ENCODE peak calls at places on chromosomes 16 and 17, in four cellular contexts. C is colonic mucosa, R is spleen, T is brain microvascular endothelial cell. D is an unnamed sample.

GRCh38 chr17:7060165-7060890 is 16.4 kb upstream of the SLC16A11 start:
- DNase-seq in C (no peak), R (no peak), T (peak), D (no peak)

GRCh38 chr16:87241135-87241771 is 75.9 kb downstream of the C16orf95 start:
- DNase-seq in C (peak), R (no peak), T (no peak), D (no peak)

GRCh38 chr17:57396515-57396921 is 140.2 kb downstream of the MSI2 start:
- DNase-seq in C (peak), R (no peak), T (no peak), D (no peak)

GRCh38 chr17:50162466-50163254 is 3.1 kb upstream of the SGCA start:
- DNase-seq in C (no peak), R (no peak), T (no peak), D (no peak)

GRCh38 chr17:50358177-50358576 is 12.3 kb downstream of the XYLT2 start:
- DNase-seq in C (no peak), R (no peak), T (no peak), D (no peak)

GRCh38 chr16:57788252-57788841 is 13.9 kb downstream of the KIFC3 start:
- DNase-seq in C (no peak), R (no peak), T (no peak), D (no peak)

GRCh38 chr17:31702040-31702439 is 157.0 kb downstream of the COPRS start:
- DNase-seq in C (no peak), R (no peak), T (no peak), D (no peak)

GRCh38 chr17:31266042-31266441 is 31.0 kb downstream of the OMG start:
- DNase-seq in C (no peak), R (no peak), T (no peak), D (no peak)

GRCh38 chr16:3092501-3092991 is 6.5 kb downstream of the ZSCAN10 start:
- DNase-seq in C (no peak), R (peak), T (no peak), D (peak)

GRCh38 chr16:81001330-81001729 is 5.4 kb downstream of the CMC2 start:
- DNase-seq in C (no peak), R (no peak), T (no peak), D (no peak)

GRCh38 chr16:78695371-78695770 is 595.9 kb downstream of the WWOX start:
- DNase-seq in C (no peak), R (no peak), T (no peak), D (peak)

GRCh38 chr16:23823475-23824407 is 12.0 kb upstream of the PRKCB start:
- DNase-seq in C (no peak), R (no peak), T (no peak), D (no peak)

GRCh38 chr16:56414366-56414765 is 11.0 kb downstream of the AMFR start:
- DNase-seq in C (no peak), R (no peak), T (no peak), D (no peak)

GRCh38 chr16:324451-325334 is 27.8 kb downstream of the AXIN1 start:
- DNase-seq in C (peak), R (peak), T (no peak), D (no peak)

GRCh38 chr17:62791235-62792121 is 16.6 kb downstream of the MARCHF10 start:
- DNase-seq in C (no peak), R (no peak), T (peak), D (no peak)

GRCh38 chr16:55048745-55049144 is 118.1 kb downstream of the IRX5 start:
- DNase-seq in C (no peak), R (no peak), T (no peak), D (no peak)

GRCh38 chr16:31196324-31197088 is 6.1 kb downstream of the PYCARD start:
- DNase-seq in C (no peak), R (peak), T (no peak), D (no peak)

GRCh38 chr17:68600881-68601564 is at the start of gene FAM20A:
- DNase-seq in C (no peak), R (peak), T (no peak), D (peak)

GRCh38 chr17:74873874-74874614 is 1.2 kb upstream of the FDXR start:
- DNase-seq in C (no peak), R (no peak), T (no peak), D (peak)

GRCh38 chr16:72952404-72953301 is 95.3 kb downstream of the ZFHX3 start:
- DNase-seq in C (no peak), R (no peak), T (peak), D (no peak)

GRCh38 chr17:683040-683439 is 31.6 kb downstream of the VPS53 start:
- DNase-seq in C (no peak), R (no peak), T (no peak), D (no peak)

GRCh38 chr17:65593870-65594584 is 32.6 kb upstream of the AXIN2 start:
- DNase-seq in C (no peak), R (no peak), T (peak), D (no peak)

GRCh38 chr17:79993390-79994221 is 42.1 kb downstream of the TBC1D16 start:
- DNase-seq in C (peak), R (peak), T (peak), D (peak)

GRCh38 chr16:11056090-11056988 is 112.0 kb downstream of the CLEC16A start:
- DNase-seq in C (no peak), R (no peak), T (no peak), D (no peak)

GRCh38 chr16:89320717-89321501 is 103.4 kb downstream of the ZNF778 start:
- DNase-seq in C (peak), R (peak), T (no peak), D (no peak)

GRCh38 chr16:55444754-55445485 is 34.1 kb upstream of the MMP2 start:
- DNase-seq in C (peak), R (no peak), T (no peak), D (no peak)

GRCh38 chr16:68843482-68844210 is at the start of gene TANGO6:
- DNase-seq in C (peak), R (peak), T (peak), D (peak)

GRCh38 chr17:15351925-15352324 is 10.5 kb upstream of the TEKT3 start:
- DNase-seq in C (peak), R (no peak), T (peak), D (no peak)

GRCh38 chr16:69270395-69270794 is 40.8 kb upstream of the VPS4A start:
- DNase-seq in C (no peak), R (no peak), T (no peak), D (no peak)

GRCh38 chr17:66507103-66507923 is 204.9 kb downstream of the PRKCA start:
- DNase-seq in C (peak), R (no peak), T (peak), D (no peak)

GRCh38 chr17:13415877-13416416 is 185.8 kb downstream of the HS3ST3A1 start:
- DNase-seq in C (peak), R (no peak), T (peak), D (peak)

GRCh38 chr16:65817066-65817465 is 549.4 kb upstream of the CDH5 start:
- DNase-seq in C (no peak), R (no peak), T (no peak), D (no peak)

GRCh38 chr17:61389670-61390478 is 9.8 kb upstream of the TBX2 start:
- DNase-seq in C (no peak), R (peak), T (no peak), D (no peak)

GRCh38 chr16:71443714-71444113 is 1.9 kb upstream of the TLE7 start:
- DNase-seq in C (no peak), R (no peak), T (no peak), D (no peak)

GRCh38 chr17:32755045-32755805 is 121.7 kb downstream of the MYO1D start:
- DNase-seq in C (no peak), R (no peak), T (peak), D (no peak)

DNA sequence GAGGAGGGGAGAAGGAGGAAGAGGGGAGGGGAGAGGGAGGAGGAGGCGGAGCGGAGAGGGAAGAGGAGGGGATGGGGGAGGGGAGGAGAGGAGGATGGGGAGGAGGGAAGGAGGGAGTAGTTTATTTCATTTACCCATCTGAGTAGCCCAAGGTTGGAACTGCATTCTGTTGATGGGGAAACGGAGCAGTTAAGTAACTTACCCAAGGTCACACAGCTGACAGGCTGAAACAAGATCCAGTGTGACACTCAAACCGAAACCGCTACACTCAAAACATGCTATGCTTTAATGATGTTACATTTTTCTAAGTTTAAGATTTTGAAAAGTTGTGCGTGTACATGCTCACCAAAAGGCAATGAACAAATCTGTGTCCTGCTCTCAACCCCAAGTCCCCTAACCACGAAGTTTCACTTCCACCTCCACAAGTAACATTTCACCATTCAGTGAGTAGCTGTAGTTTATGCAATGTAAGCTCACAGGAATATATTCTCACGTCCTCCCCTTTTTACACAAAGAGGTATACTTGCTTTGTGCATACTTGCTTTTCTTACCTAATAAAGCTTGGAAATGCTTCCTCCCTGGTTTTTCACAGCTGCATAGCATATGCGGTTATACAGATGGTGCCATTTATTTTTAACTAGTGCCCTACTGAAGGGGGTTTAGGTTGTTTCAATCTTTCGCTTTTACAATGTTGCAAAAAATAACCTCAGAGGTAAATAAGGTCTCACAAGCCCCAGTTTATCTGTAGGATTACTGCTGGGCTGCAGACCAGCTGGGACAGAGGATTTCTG is 275.3 kb downstream of the PARN start:
- DNase-seq in C (no peak), R (no peak), T (no peak), D (no peak)
- H3K27ac ChIP-seq in C (no peak), R (peak), T (no peak), D (no peak)

GRCh38 chr17:78318407-78318806 is 41.5 kb downstream of the SOCS3 start:
- DNase-seq in C (no peak), R (no peak), T (no peak), D (no peak)

GRCh38 chr17:78316115-78316866 is 43.6 kb downstream of the SOCS3 start:
- DNase-seq in C (no peak), R (no peak), T (no peak), D (no peak)

GRCh38 chr17:78318843-78319242 is 41.0 kb downstream of the SOCS3 start:
- DNase-seq in C (no peak), R (no peak), T (no peak), D (no peak)

GRCh38 chr17:78316867-78317816 is 42.7 kb downstream of the SOCS3 start:
- DNase-seq in C (peak), R (no peak), T (no peak), D (no peak)

DNA sequence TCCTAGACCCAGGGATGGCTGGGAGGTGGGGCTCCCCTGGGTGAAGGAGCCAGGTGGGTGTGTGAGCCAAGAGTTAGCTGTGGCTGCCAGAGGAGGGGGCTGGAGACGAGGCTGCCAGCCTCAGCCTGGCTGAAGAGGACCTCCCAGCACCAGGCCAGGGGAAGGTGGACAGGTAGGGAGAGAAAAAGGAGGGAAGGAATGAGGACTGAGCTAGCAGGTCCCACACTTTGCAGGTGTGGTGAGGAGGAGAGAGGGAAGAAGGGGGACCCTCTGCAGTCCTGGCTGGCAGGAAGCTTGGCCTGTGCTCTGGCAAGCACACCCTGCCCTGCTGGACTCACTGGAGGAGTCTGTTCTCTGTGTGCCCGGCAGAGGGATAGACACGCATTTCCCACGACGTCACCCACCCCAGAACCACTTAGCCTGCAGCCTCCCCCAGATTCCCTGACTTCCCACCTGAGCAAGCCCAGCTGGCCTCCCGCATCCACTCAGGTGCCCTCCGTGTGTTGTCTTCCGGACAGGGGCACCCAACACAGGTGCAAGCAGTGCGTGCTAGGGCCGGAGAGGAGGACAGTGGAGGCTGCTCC is 42.0 kb downstream of the SOCS3 start:
- DNase-seq in C (no peak), R (no peak), T (no peak), D (no peak)
- H3K27ac ChIP-seq in C (peak), R (no peak), T (no peak), D (no peak)

DNA sequence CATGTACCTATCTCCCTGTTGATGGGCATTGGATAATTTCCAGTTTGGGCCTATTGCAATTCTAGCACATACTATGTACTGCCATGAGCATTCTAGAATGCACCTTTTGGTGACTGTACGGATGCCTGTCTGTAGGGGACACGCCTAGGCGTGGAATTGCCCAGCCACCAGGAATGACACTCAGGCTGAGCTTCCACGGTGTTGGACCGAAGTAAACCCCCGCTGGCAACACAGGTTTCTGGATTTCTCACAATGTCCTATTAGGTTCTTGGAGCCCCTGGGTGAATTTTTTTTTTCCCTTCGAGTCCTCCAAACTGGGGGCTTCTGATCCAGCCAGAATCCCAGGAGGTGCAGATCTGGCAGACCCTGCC is 146.6 kb downstream of the IRF8 start:
- DNase-seq in C (no peak), R (peak), T (no peak), D (no peak)
- H3K27ac ChIP-seq in C (no peak), R (no peak), T (no peak), D (no peak)

GRCh38 chr17:18851206-18851605 is 6.7 kb upstream of the PRPSAP2 start:
- DNase-seq in C (no peak), R (no peak), T (no peak), D (no peak)
- H3K27ac ChIP-seq in C (no peak), R (no peak), T (no peak), D (no peak)

DNA sequence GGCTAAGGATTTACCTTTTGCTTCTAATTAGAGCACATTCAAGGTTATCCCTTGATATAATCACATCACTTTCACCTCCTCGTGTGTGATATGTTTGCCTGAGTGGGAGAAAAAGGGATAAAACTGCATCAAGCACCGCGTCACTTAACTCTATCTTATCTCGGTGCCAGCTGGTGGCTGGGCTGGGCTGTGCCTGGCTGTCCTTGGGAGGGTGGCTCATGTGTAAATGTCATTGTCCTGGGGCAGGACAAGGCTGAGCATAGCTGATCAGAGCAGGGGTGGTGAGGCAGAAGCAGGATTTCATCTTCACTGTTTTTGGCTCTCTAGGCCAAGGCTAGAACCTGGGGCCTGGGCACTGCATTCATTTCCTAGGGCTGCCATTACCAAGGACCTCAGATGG is 105.3 kb downstream of the RAP1GAP2 start:
- DNase-seq in C (no peak), R (no peak), T (no peak), D (no peak)
- H3K27ac ChIP-seq in C (no peak), R (no peak), T (no peak), D (peak)